ENCODE peak calls at places on chromosome 5, in four cellular contexts. G, B, L and W are unnamed samples.

GRCh38 chr5:149054416-149054815 is 8.4 kb downstream of the SH3TC2 start:
- DNase-seq in G (no peak), B (no peak), L (no peak), W (no peak)

GRCh38 chr5:122313001-122313402 is 965 bp downstream of the SNCAIP start:
- DNase-seq in G (no peak), B (no peak), L (peak), W (peak)

GRCh38 chr5:140141241-140141640 is 15.5 kb downstream of the IGIP start:
- DNase-seq in G (no peak), B (no peak), L (no peak), W (no peak)

GRCh38 chr5:148991606-148992005 is 71.3 kb downstream of the SH3TC2 start:
- DNase-seq in G (no peak), B (no peak), L (no peak), W (no peak)

GRCh38 chr5:149172261-149172660 is 31.0 kb downstream of the ABLIM3 start:
- DNase-seq in G (no peak), B (no peak), L (peak), W (no peak)

GRCh38 chr5:15757635-15758034 is 257.7 kb downstream of the FBXL7 start:
- DNase-seq in G (no peak), B (no peak), L (no peak), W (no peak)

GRCh38 chr5:143542798-143543144 is 139.3 kb upstream of the NR3C1 start:
- DNase-seq in G (no peak), B (no peak), L (no peak), W (no peak)

GRCh38 chr5:68803881-68804319 is 289.9 kb upstream of the SLC30A5 start:
- DNase-seq in G (no peak), B (no peak), L (no peak), W (no peak)

GRCh38 chr5:16065810-16066209 is 113.8 kb downstream of the MARCHF11 start:
- DNase-seq in G (no peak), B (no peak), L (peak), W (no peak)

GRCh38 chr5:175682664-175683063 is 24.8 kb downstream of the HRH2 start:
- DNase-seq in G (no peak), B (no peak), L (no peak), W (no peak)

GRCh38 chr5:133918316-133918715 is 50.1 kb downstream of the C5orf15 start:
- DNase-seq in G (no peak), B (no peak), L (no peak), W (no peak)

GRCh38 chr5:8770431-8770830 is 775.4 kb downstream of the SEMA5A start:
- DNase-seq in G (no peak), B (no peak), L (no peak), W (no peak)

GRCh38 chr5:149380466-149381121 is 1.5 kb upstream of the IL17B start:
- DNase-seq in G (no peak), B (no peak), L (no peak), W (no peak)

GRCh38 chr5:178077751-178078150 is 35.6 kb upstream of the N4BP3 start:
- DNase-seq in G (no peak), B (peak), L (no peak), W (no peak)

GRCh38 chr5:167460449-167461020 is 830.9 kb upstream of the WWC1 start:
- DNase-seq in G (no peak), B (no peak), L (no peak), W (no peak)

GRCh38 chr5:146667633-146668032 is 151.6 kb upstream of the GPR151 start:
- DNase-seq in G (no peak), B (no peak), L (peak), W (no peak)

GRCh38 chr5:121429761-121430160 is 421.9 kb upstream of the FTMT start:
- DNase-seq in G (no peak), B (no peak), L (no peak), W (no peak)

GRCh38 chr5:119333421-119333851 is 22.4 kb upstream of the TNFAIP8 start:
- DNase-seq in G (no peak), B (no peak), L (no peak), W (no peak)

GRCh38 chr5:33370135-33370472 is 70.7 kb upstream of the TARS1 start:
- DNase-seq in G (no peak), B (no peak), L (peak), W (no peak)

GRCh38 chr5:143124593-143124992 is 278.9 kb downstream of the NR3C1 start:
- DNase-seq in G (no peak), B (no peak), L (no peak), W (no peak)

GRCh38 chr5:145752947-145753346 is 82.2 kb downstream of the PRELID2 start:
- DNase-seq in G (no peak), B (no peak), L (no peak), W (no peak)

GRCh38 chr5:123997354-123998215 is 485.6 kb downstream of the CSNK1G3 start:
- DNase-seq in G (no peak), B (no peak), L (peak), W (peak)

GRCh38 chr5:15797116-15797515 is 297.1 kb downstream of the FBXL7 start:
- DNase-seq in G (no peak), B (no peak), L (no peak), W (no peak)

GRCh38 chr5:179243333-179243732 is 101.9 kb downstream of the ADAMTS2 start:
- DNase-seq in G (no peak), B (peak), L (peak), W (no peak)

GRCh38 chr5:152542741-152543140 is 137.7 kb upstream of the NMUR2 start:
- DNase-seq in G (peak), B (peak), L (peak), W (peak)

GRCh38 chr5:149320791-149321330 is 24.4 kb upstream of the GRPEL2 start:
- DNase-seq in G (no peak), B (peak), L (peak), W (peak)

GRCh38 chr5:132260714-132261615 is 3.5 kb downstream of the PDLIM4 start:
- DNase-seq in G (peak), B (peak), L (peak), W (no peak)

GRCh38 chr5:17317499-17317898 is 100.1 kb downstream of the BASP1 start:
- DNase-seq in G (no peak), B (no peak), L (peak), W (no peak)

GRCh38 chr5:123690821-123691220 is 178.8 kb downstream of the CSNK1G3 start:
- DNase-seq in G (no peak), B (no peak), L (peak), W (no peak)

GRCh38 chr5:116237917-116238502 is 153.2 kb downstream of the COMMD10 start:
- DNase-seq in G (no peak), B (no peak), L (peak), W (no peak)

GRCh38 chr5:113514263-113514590 is 733 bp downstream of the YTHDC2 start:
- DNase-seq in G (no peak), B (no peak), L (peak), W (peak)

GRCh38 chr5:138541511-138541910 is 1.5 kb downstream of the ETF1 start:
- DNase-seq in G (no peak), B (no peak), L (no peak), W (no peak)

GRCh38 chr5:126383246-126383645 is 40.0 kb upstream of the GRAMD2B start:
- DNase-seq in G (no peak), B (no peak), L (no peak), W (no peak)

GRCh38 chr5:34698109-34698419 is 41.9 kb downstream of the RAI14 start:
- DNase-seq in G (no peak), B (no peak), L (no peak), W (no peak)

GRCh38 chr5:105034335-105034734 is 1471.7 kb upstream of the NUDT12 start:
- DNase-seq in G (no peak), B (no peak), L (peak), W (no peak)

GRCh38 chr5:158570502-158570901 is 529.2 kb downstream of the EBF1 start:
- DNase-seq in G (no peak), B (no peak), L (no peak), W (no peak)
- H2BK12ac ChIP-seq in G (no peak), B (no peak), L (no peak), W (no peak)

DNA sequence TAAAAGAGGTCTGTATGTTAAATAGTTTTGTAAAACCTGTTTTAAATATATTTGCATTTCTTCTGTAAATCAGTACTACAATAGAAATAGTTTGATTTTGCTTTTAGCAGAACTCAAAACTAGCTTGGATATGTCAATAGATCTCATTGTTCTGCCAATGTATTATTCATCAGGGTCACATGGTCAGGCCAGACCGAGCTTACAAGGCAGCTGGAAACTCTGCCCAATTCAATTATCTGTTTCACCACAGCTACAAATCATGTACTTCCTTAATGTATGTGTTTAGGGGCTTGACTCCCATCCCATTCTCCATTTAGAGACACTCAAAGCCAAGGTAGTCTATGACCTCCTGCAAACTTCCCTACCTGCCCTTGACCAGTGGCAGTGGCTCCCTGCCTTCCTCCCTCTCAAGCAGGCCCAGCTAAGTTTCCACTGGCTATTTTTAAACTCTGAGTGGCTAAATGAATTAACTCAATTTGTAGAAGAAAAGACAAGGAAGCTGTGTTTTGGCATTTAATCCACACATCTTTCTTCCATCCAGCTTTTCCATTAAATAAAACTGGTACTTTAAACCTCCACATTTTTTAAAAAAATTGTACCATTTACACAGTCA is 46.4 kb upstream of the SELENOP start:
- DNase-seq in G (no peak), B (no peak), L (no peak), W (no peak)
- H2BK12ac ChIP-seq in G (no peak), B (no peak), L (no peak), W (no peak)

DNA sequence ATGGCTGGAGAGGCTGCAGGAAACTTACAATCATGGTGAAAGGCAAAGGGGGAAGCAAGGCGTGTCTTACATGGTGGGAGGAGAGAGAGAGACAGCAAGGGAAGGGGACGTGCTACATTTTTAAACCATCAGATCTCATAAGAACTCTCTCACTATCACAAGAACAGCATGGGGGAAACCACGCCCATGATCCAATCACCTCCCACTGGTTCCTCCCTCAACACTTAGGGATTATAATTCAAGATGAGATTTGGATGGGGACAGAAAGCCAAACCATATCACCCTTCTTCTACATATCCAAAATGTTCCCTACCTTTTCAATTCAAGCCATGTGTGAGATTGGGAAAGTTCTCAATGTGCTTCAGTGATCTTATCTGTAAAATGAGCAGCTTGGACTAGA is 22.9 kb upstream of the GLRX start:
- DNase-seq in G (no peak), B (no peak), L (no peak), W (no peak)
- H2BK12ac ChIP-seq in G (no peak), B (no peak), L (no peak), W (no peak)

DNA sequence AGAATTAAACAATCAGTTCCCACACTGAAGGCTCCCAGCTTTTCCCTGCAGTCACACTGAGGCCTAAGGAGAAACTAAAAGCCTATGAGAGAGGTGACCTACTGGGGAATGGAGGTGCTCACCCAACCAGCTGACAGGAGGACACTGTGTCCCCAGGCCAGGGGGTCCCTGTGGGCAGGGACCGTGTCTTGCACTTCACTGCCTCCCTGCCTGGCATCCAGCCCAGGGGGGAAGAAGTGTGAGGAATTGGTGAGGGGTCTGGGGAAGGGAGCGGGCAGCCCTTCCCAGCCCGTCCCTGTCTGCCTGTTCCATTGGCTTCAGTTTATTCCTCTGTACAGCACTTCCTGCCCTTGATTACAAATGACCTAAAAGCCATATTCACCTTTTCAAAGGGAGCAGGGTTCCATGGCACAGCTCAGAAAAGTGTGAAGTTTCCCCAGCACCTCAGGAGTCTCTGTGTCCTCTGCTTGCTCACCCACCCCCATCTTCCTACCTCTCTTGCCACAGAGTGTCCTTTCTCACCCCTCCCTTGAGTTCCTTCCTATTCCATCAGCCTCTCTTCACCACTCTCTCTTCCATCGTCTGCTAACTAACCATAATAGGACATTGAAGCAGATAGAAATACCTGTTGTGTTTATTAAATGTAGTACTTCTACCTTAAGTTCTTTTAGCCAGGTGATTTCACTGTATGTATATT is 12.9 kb downstream of the OTULINL start:
- DNase-seq in G (no peak), B (no peak), L (no peak), W (no peak)
- H2BK12ac ChIP-seq in G (no peak), B (no peak), L (peak), W (no peak)

DNA sequence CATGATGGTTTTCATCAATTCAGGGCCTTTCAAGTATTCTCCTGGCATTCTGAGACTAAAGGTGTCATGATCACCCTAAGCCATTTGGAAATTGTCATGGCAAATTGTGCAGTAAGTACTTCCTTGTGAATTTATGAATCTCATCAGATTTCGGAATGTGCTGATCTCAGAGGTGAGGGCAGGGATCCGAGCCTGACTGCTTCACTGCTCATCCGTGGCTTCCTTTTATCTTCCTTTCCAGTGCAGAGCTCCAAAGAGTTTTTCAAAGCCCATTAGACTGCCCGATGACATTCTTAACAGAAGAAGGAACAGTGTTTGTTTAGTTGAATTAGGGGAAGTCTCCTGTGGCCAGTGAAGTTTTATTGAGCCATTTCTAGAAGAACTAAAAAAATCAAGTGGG is 182.8 kb upstream of the GDNF start:
- DNase-seq in G (no peak), B (no peak), L (no peak), W (no peak)
- H2BK12ac ChIP-seq in G (no peak), B (no peak), L (no peak), W (no peak)

GRCh38 chr5:60178101-60178500 is 284.6 kb upstream of the PDE4D start:
- DNase-seq in G (no peak), B (no peak), L (peak), W (no peak)

GRCh38 chr5:60177596-60177995 is 284.1 kb upstream of the PDE4D start:
- DNase-seq in G (no peak), B (no peak), L (peak), W (no peak)

DNA sequence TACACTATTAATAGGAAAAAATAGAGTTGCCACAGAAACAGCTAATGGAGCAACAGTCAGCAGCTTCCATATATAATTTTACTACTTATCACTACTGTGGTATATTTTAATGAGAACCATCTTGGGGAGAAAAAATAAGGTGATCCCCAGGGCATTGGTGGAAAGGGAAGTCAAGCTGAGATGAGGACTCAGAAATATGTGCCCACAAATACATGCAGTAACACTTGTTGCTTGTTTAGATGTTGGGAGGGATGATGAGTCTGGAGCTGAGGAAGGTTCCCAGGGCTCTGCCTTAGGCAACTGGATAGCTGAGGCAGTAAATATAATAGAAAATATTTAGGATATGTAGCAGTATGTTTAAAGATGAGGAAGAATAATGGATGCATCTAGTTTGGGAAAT is 280.1 kb upstream of the PDE4D start:
- DNase-seq in G (no peak), B (no peak), L (no peak), W (no peak)
- H2BK12ac ChIP-seq in G (no peak), B (no peak), L (no peak), W (no peak)

GRCh38 chr5:127757576-127757975 is 54.4 kb downstream of the CCDC192 start:
- DNase-seq in G (no peak), B (no peak), L (peak), W (peak)

GRCh38 chr5:127754259-127754658 is 51.1 kb downstream of the CCDC192 start:
- DNase-seq in G (no peak), B (no peak), L (peak), W (no peak)

GRCh38 chr5:127758884-127759283 is 55.7 kb downstream of the CCDC192 start:
- DNase-seq in G (no peak), B (no peak), L (no peak), W (no peak)

GRCh38 chr5:127754727-127755126 is 51.5 kb downstream of the CCDC192 start:
- DNase-seq in G (no peak), B (no peak), L (no peak), W (no peak)
- H2BK12ac ChIP-seq in G (no peak), B (no peak), L (no peak), W (no peak)

GRCh38 chr5:172833691-172834569 is at the start of gene ERGIC1:
- DNase-seq in G (peak), B (peak), L (peak), W (peak)
- H2BK12ac ChIP-seq in G (peak), B (peak), L (peak), W (no peak)

GRCh38 chr5:56540266-56540665 is 275.1 kb upstream of the MAP3K1 start:
- DNase-seq in G (no peak), B (no peak), L (no peak), W (no peak)

GRCh38 chr5:56534102-56534501 is 281.2 kb upstream of the MAP3K1 start:
- DNase-seq in G (no peak), B (no peak), L (no peak), W (no peak)

GRCh38 chr5:56535347-56535746 is 280.0 kb upstream of the MAP3K1 start:
- DNase-seq in G (no peak), B (no peak), L (no peak), W (no peak)

GRCh38 chr5:56543431-56544385 is 271.6 kb upstream of the MAP3K1 start:
- DNase-seq in G (no peak), B (no peak), L (peak), W (no peak)

DNA sequence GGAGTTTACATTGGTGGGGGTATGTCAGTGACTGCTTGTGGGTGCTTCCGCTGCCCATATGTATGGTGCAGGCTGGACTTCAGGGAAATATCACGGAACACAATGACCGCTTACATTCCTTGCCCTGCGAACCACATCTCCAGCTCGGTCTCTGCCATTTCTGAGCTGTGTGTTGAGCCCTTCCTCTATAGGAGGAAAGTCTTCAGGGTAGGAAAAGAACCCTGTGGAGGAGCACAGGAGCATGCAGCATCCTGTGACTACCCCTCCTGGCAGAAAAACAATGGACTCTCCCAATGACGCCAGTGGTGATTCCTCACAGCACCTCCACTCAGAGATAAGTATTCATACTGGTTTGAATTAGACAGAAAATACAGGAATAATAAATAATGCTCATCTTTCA is 276.8 kb upstream of the MAP3K1 start:
- DNase-seq in G (no peak), B (no peak), L (no peak), W (no peak)
- H2BK12ac ChIP-seq in G (no peak), B (no peak), L (no peak), W (no peak)